ENCODE peak calls at places on chromosomes 16 and 17, in ten cellular contexts. O is fibroblast of lung, K is heart right ventricle, S is thyroid gland, Q is cardiac muscle cell, Z is esophagus squamous epithelium, Y is ovary, U is transverse colon, P is heart left ventricle, R is Peyer's patch. F is an unnamed sample.

GRCh38 chr16:8931864-8932263 is 31.8 kb downstream of the USP7 start:
- DNase-seq in K (peak; percentile 44), Y (peak; percentile 54), O (peak; percentile 60), Z (no peak), S (peak; percentile 54), Q (peak; percentile 81), P (peak; percentile 43), R (peak; percentile 70), U (peak; percentile 50), F (no peak)

GRCh38 chr17:40615295-40615988 is 32.2 kb downstream of the SMARCE1 start:
- DNase-seq in U (peak; percentile 59), K (peak; percentile 40), O (peak; percentile 35), Y (peak; percentile 53), Q (peak; percentile 66), P (no peak), S (peak; percentile 54), Z (no peak), R (peak; percentile 73), F (peak; percentile 88)

GRCh38 chr17:29384901-29385300 is 5.3 kb upstream of the TAOK1 start:
- DNase-seq in U (no peak), O (no peak), Z (no peak), R (no peak), Y (no peak), P (no peak), Q (no peak), S (no peak), K (no peak), F (no peak)

GRCh38 chr16:11181242-11181888 is 74.6 kb downstream of the SOCS1 start:
- DNase-seq in Q (no peak), O (no peak), U (no peak), Z (no peak), R (no peak), P (no peak), S (no peak), Y (no peak), K (no peak), F (no peak)

GRCh38 chr17:45784583-45785372 is 658 bp downstream of the CRHR1 start:
- DNase-seq in Q (peak; percentile 47), Y (no peak), U (no peak), O (peak; percentile 20), K (peak; percentile 20), R (peak; percentile 58), Z (no peak), S (peak; percentile 24), P (no peak), F (peak; percentile 47)

GRCh38 chr17:45227631-45228120 is 6.0 kb downstream of the FMNL1 start:
- DNase-seq in O (no peak), R (no peak), P (no peak), Z (no peak), Y (no peak), U (no peak), Q (no peak), S (no peak), K (no peak), F (no peak)

GRCh38 chr16:76428858-76429257 is 151.7 kb downstream of the CNTNAP4 start:
- DNase-seq in O (no peak), Z (no peak), S (no peak), P (no peak), U (peak; percentile 10), Y (no peak), Q (no peak), K (no peak), R (no peak), F (no peak)

GRCh38 chr16:17777461-17777863 is 306.7 kb upstream of the XYLT1 start:
- DNase-seq in R (no peak), P (no peak), Y (no peak), S (no peak), U (no peak), Z (no peak), K (no peak), O (peak; percentile 59), Q (no peak), F (no peak)

GRCh38 chr17:61380836-61381525 is 18.7 kb upstream of the TBX2 start:
- DNase-seq in R (no peak), Z (no peak), O (no peak), S (no peak), P (no peak), U (no peak), Q (no peak), K (no peak), Y (no peak), F (no peak)

GRCh38 chr17:61378658-61379456 is 20.8 kb upstream of the TBX2 start:
- DNase-seq in Y (no peak), Z (no peak), O (no peak), U (no peak), R (no peak), S (no peak), Q (no peak), P (no peak), K (no peak), F (no peak)

GRCh38 chr17:61379457-61380216 is 20.0 kb upstream of the TBX2 start:
- DNase-seq in K (no peak), O (no peak), Y (no peak), Q (no peak), S (no peak), P (no peak), U (no peak), R (no peak), Z (no peak), F (no peak)

GRCh38 chr17:61380217-61380835 is 19.3 kb upstream of the TBX2 start:
- DNase-seq in R (no peak), Z (no peak), O (no peak), K (no peak), Q (no peak), S (no peak), P (no peak), U (no peak), Y (no peak), F (no peak)

DNA sequence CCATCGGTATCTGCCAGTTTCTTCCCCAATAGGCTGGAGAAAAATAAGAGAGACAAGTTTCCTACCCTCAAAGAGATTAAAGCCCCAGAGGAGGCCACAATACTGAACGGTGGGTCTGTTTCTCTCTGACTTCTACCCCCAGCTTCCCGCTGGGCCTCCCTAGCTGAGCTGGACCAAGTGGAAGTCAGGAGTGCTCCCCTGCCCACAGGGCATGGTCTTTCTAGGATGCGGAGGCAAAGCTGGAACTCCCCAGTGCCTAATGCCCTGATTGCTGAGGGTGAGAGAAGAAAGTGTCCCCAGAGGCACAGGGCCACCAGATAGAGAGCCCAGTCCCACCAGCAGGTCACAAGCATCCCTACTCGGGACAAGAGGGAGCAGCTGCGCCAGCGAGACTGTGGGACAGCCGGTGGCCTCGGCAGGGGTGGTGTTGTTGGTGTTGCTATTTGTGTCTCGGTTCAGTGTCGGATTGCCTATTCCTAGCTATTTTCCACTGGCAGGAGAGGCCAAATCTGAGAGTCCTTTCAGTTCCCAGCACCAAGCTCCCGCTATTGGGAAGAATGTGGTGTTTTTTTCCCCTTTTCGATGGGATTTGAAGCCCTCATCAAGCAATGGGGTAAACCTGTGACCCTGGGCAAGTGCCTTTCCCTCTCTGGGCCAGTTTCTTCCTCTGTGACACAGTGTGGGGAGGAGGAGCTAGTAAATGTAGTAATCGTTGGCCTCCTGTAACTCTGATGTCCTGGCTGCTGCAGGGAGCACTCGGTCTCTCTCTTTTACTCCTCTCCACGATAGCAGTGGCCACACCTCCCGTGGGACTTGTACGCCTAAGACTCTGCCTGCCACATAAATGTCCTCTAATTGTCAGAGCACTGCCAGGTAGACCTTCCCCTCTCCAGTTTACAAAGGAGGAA is 22.5 kb upstream of the TBX2 start:
- DNase-seq in S (no peak), P (no peak), Y (no peak), O (no peak), R (no peak), U (no peak), Z (no peak), Q (no peak), K (no peak), F (no peak)
- H3K4me3 ChIP-seq in S (no peak overlapping the region), P (no peak overlapping the region), Y (no peak overlapping the region), O (no peak overlapping the region), R (no peak overlapping the region), U (no peak overlapping the region), Z (no peak overlapping the region), Q (no peak overlapping the region), K (no peak overlapping the region), F (no peak overlapping the region)

DNA sequence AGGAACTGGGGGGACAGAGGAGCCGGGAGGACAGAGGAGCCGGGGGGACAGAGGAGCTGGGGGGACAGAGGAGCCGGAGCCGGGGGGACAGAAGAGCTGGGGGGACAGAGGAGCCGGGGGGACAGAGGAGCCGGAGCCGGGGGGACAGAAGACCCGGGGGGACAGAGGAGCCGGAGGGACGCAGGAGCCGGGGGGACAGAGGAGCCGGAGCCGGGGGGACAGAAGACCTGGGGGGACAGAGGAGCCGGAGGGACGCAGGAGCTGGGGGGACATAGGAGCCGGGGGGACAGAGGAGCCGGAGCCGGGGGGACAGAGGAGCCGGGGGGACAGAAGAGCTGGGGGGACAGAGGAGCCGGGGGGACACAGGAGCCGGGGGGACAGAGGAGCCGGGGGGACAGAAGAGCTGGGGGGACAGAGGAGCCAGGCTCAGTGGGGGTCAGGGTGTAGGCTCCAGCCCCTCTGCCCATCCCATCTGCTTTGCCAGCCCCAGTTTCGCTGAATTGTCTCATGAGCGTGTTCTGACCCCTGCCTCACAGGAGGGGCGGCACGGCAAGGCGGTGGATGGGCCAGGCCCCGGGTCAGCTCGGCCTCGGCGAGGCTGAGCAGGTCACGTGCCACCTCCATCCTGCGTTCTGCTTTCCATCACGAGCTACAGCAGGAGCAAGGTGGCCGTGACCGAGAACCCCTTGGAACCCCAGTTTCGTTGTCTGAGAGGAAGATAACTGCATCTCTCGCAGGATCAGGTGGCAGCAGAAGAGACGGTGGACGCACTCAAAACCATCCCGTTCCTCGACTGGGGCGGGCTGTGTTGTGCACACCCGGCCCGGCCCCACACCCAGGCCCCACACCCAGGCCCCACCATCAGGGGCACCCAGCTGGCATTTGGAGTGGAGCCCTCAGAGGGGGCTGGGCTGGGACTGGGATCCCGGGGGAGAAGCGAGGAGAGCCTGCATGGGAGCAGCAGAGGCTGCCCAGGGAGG is 26.1 kb upstream of the CBFA2T3 start:
- DNase-seq in R (no peak), U (no peak), K (no peak), O (no peak), Z (no peak), Q (no peak), Y (no peak), S (no peak), P (no peak), F (no peak)
- TF ChIP-seq CTCF in R (no peak), U (no peak), K (no peak), O (no peak), Z (no peak), Q (no peak), Y (no peak), S (no peak), P (no peak), F (no peak)

DNA sequence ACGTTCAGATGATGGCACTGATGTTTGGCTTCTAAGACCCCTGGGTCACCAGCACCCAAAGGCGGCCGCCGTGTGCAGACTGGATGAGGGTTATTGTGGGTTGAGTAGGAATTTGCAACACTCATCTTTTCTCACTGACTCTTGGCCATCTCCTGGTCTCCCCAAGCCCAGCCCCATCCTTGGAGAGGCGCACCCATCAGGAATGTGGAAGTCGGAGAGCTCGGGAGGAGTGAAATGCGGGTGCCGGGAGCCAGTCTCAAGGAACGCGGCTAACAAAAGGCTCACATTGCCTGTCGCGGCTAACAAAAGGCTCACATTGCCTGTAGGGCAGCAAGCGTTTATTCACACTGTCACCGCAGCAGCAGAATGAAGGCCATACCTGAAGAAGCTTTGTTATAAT is 248.6 kb downstream of the FOXL1 start:
- DNase-seq in K (no peak), O (peak; percentile 84), U (no peak), P (no peak), Q (no peak), R (no peak), S (no peak), Y (no peak), Z (no peak), F (no peak)
- H3K27ac ChIP-seq in K (no peak overlapping the region), O (no peak overlapping the region), U (no peak overlapping the region), P (no peak overlapping the region), Q (no peak overlapping the region), R (no peak overlapping the region), S (no peak overlapping the region), Y (no peak overlapping the region), Z (no peak overlapping the region), F (no peak overlapping the region)

GRCh38 chr17:59534583-59534982 is 30.8 kb upstream of the DHX40 start:
- DNase-seq in K (no peak), P (no peak), Z (no peak), O (no peak), Q (no peak), S (no peak), U (no peak), R (no peak), Y (no peak), F (no peak)
- H3K4me3 ChIP-seq in K (no peak overlapping the region), P (no peak overlapping the region), Z (no peak overlapping the region), O (no peak overlapping the region), Q (no peak overlapping the region), S (no peak overlapping the region), U (no peak overlapping the region), R (no peak overlapping the region), Y (no peak overlapping the region), F (no peak overlapping the region)

F was measured in WERI-Rb-1.